ENCODE peak calls at places on chromosomes 5 and 9, in nine cellular contexts. One of them, this sample, is unnamed.

GRCh38 chr9:72753261-72753893 is 199.5 kb downstream of the ALDH1A1 start:
- DNase-seq in stomach: no peak
- DNase-seq in IMR-90: peak; percentile 31
- DNase-seq in A549: peak; percentile 56
- DNase-seq in heart left ventricle: no peak
- DNase-seq in upper lobe of left lung: no peak
- DNase-seq in tibial nerve: no peak
- DNase-seq in testis: peak; percentile 37
- DNase-seq in uterus: no peak
- DNase-seq in this sample: no peak

GRCh38 chr5:177495243-177496060 is 2.0 kb downstream of the PDLIM7 start:
- DNase-seq in stomach: peak; percentile 42
- DNase-seq in upper lobe of left lung: peak; percentile 60
- DNase-seq in tibial nerve: peak; percentile 39
- DNase-seq in uterus: peak; percentile 91
- DNase-seq in A549: peak; percentile 72
- DNase-seq in heart left ventricle: peak; percentile 78
- DNase-seq in IMR-90: peak; percentile 88
- DNase-seq in testis: peak; percentile 58
- DNase-seq in this sample: peak; percentile 44

GRCh38 chr9:70229579-70229978 is 29.2 kb upstream of the SMC5 start:
- DNase-seq in heart left ventricle: no peak
- DNase-seq in IMR-90: peak; percentile 68
- DNase-seq in tibial nerve: no peak
- DNase-seq in A549: peak; percentile 19
- DNase-seq in testis: no peak
- DNase-seq in upper lobe of left lung: no peak
- DNase-seq in stomach: no peak
- DNase-seq in uterus: no peak
- DNase-seq in this sample: no peak

GRCh38 chr9:115838417-115838816 is 315.2 kb upstream of the PAPPA start:
- DNase-seq in IMR-90: no peak
- DNase-seq in stomach: no peak
- DNase-seq in tibial nerve: no peak
- DNase-seq in uterus: no peak
- DNase-seq in testis: no peak
- DNase-seq in A549: no peak
- DNase-seq in heart left ventricle: no peak
- DNase-seq in upper lobe of left lung: no peak
- DNase-seq in this sample: no peak

GRCh38 chr5:168291961-168292782 is 727 bp downstream of the WWC1 start:
- DNase-seq in A549: no peak
- DNase-seq in uterus: no peak
- DNase-seq in testis: peak; percentile 25
- DNase-seq in IMR-90: peak; percentile 43
- DNase-seq in stomach: no peak
- DNase-seq in tibial nerve: no peak
- DNase-seq in heart left ventricle: no peak
- DNase-seq in upper lobe of left lung: no peak
- DNase-seq in this sample: peak; percentile 42

GRCh38 chr5:83586874-83587776 is 115.6 kb downstream of the VCAN start:
- DNase-seq in testis: no peak
- DNase-seq in tibial nerve: no peak
- DNase-seq in upper lobe of left lung: no peak
- DNase-seq in uterus: no peak
- DNase-seq in stomach: no peak
- DNase-seq in heart left ventricle: no peak
- DNase-seq in A549: no peak
- DNase-seq in IMR-90: peak; percentile 68
- DNase-seq in this sample: no peak

GRCh38 chr9:77945798-77946197 is 85.8 kb downstream of the GNAQ start:
- DNase-seq in stomach: no peak
- DNase-seq in tibial nerve: no peak
- DNase-seq in testis: no peak
- DNase-seq in heart left ventricle: no peak
- DNase-seq in A549: no peak
- DNase-seq in upper lobe of left lung: no peak
- DNase-seq in IMR-90: peak; percentile 47
- DNase-seq in uterus: no peak
- DNase-seq in this sample: no peak

GRCh38 chr5:83407931-83408330 is 63.6 kb upstream of the VCAN start:
- DNase-seq in IMR-90: peak; percentile 8
- DNase-seq in heart left ventricle: no peak
- DNase-seq in A549: no peak
- DNase-seq in testis: no peak
- DNase-seq in stomach: no peak
- DNase-seq in tibial nerve: no peak
- DNase-seq in uterus: no peak
- DNase-seq in upper lobe of left lung: no peak
- DNase-seq in this sample: no peak

GRCh38 chr9:108039012-108039411 is 549.4 kb upstream of the KLF4 start:
- DNase-seq in tibial nerve: no peak
- DNase-seq in A549: no peak
- DNase-seq in testis: no peak
- DNase-seq in upper lobe of left lung: no peak
- DNase-seq in uterus: no peak
- DNase-seq in heart left ventricle: no peak
- DNase-seq in stomach: no peak
- DNase-seq in IMR-90: no peak
- DNase-seq in this sample: no peak

GRCh38 chr9:17063535-17064135 is 71.2 kb upstream of the CNTLN start:
- DNase-seq in A549: peak; percentile 69
- DNase-seq in stomach: no peak
- DNase-seq in upper lobe of left lung: no peak
- DNase-seq in heart left ventricle: no peak
- DNase-seq in tibial nerve: peak; percentile 9
- DNase-seq in testis: peak; percentile 48
- DNase-seq in uterus: no peak
- DNase-seq in IMR-90: peak; percentile 64
- DNase-seq in this sample: peak; percentile 22

GRCh38 chr9:17060450-17060849 is 74.4 kb upstream of the CNTLN start:
- DNase-seq in A549: no peak
- DNase-seq in testis: no peak
- DNase-seq in upper lobe of left lung: no peak
- DNase-seq in heart left ventricle: no peak
- DNase-seq in uterus: no peak
- DNase-seq in tibial nerve: no peak
- DNase-seq in IMR-90: no peak
- DNase-seq in stomach: no peak
- DNase-seq in this sample: no peak

GRCh38 chr9:17064558-17064957 is 70.3 kb upstream of the CNTLN start:
- DNase-seq in stomach: no peak
- DNase-seq in heart left ventricle: no peak
- DNase-seq in A549: no peak
- DNase-seq in uterus: no peak
- DNase-seq in IMR-90: no peak
- DNase-seq in tibial nerve: no peak
- DNase-seq in upper lobe of left lung: no peak
- DNase-seq in testis: no peak
- DNase-seq in this sample: no peak

GRCh38 chr9:17068671-17069070 is 66.2 kb upstream of the CNTLN start:
- DNase-seq in upper lobe of left lung: no peak
- DNase-seq in stomach: no peak
- DNase-seq in tibial nerve: no peak
- DNase-seq in heart left ventricle: no peak
- DNase-seq in A549: no peak
- DNase-seq in uterus: no peak
- DNase-seq in IMR-90: no peak
- DNase-seq in testis: no peak
- DNase-seq in this sample: no peak

DNA sequence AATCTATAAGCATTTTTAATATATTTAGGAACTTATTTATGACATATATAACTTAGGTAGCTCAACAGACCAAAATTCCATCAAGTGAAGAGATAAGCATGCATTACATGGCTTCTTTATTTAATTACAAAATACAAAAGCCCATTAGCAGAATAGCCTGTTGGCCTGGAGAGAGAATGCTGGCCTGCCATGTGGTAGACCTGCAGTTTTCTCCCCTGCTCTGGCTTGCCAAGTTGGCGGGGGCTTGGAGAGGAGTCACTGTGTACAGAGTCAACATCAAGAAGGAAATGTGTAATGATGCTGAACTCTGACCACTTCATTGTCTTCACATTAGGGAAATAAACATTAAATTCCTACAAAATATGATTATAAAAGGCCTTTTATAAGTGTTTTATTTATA is 69.8 kb upstream of the CNTLN start:
- DNase-seq in A549: peak; percentile 28
- DNase-seq in stomach: no peak
- DNase-seq in upper lobe of left lung: no peak
- DNase-seq in tibial nerve: no peak
- DNase-seq in IMR-90: peak; percentile 33
- DNase-seq in uterus: no peak
- DNase-seq in heart left ventricle: no peak
- DNase-seq in testis: no peak
- DNase-seq in this sample: no peak
- TF ChIP-seq POLR2A in A549: no peak
- TF ChIP-seq POLR2A in stomach: no peak
- TF ChIP-seq POLR2A in upper lobe of left lung: no peak
- TF ChIP-seq POLR2A in tibial nerve: no peak
- TF ChIP-seq POLR2A in IMR-90: no peak
- TF ChIP-seq POLR2A in uterus: no peak
- TF ChIP-seq POLR2A in heart left ventricle: no peak
- TF ChIP-seq POLR2A in testis: no peak
- TF ChIP-seq POLR2A in this sample: no peak

DNA sequence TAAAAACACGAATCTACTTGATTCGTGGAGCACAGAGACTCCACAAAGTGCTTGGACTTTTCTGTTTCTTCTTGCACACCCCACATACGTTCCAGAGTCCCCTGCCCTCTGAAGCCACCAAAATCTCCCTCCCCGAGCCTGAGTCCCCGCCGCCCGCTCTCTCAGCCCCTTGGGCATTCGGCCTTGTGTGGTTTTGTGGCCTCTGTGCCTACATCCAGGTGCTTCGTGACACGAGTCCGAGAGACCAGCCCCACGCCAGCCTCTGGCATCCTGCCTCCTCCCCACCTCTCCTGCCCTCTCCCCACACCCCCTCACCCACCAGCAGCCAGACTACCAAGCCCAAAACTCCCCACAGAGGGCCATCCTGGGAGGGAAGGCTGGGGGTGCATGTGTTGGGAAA is 87.8 kb upstream of the PPP1R26 start:
- DNase-seq in heart left ventricle: no peak
- DNase-seq in uterus: no peak
- DNase-seq in tibial nerve: no peak
- DNase-seq in testis: no peak
- DNase-seq in A549: no peak
- DNase-seq in IMR-90: no peak
- DNase-seq in upper lobe of left lung: no peak
- DNase-seq in stomach: no peak
- DNase-seq in this sample: no peak
- H3K27ac ChIP-seq in heart left ventricle: no peak overlapping the region
- H3K27ac ChIP-seq in uterus: no peak overlapping the region
- H3K27ac ChIP-seq in tibial nerve: no peak overlapping the region
- H3K27ac ChIP-seq in testis: no peak overlapping the region
- H3K27ac ChIP-seq in A549: no peak overlapping the region
- H3K27ac ChIP-seq in IMR-90: no peak overlapping the region
- H3K27ac ChIP-seq in upper lobe of left lung: no peak overlapping the region
- H3K27ac ChIP-seq in stomach: no peak overlapping the region
- H3K27ac ChIP-seq in this sample: no peak overlapping the region

DNA sequence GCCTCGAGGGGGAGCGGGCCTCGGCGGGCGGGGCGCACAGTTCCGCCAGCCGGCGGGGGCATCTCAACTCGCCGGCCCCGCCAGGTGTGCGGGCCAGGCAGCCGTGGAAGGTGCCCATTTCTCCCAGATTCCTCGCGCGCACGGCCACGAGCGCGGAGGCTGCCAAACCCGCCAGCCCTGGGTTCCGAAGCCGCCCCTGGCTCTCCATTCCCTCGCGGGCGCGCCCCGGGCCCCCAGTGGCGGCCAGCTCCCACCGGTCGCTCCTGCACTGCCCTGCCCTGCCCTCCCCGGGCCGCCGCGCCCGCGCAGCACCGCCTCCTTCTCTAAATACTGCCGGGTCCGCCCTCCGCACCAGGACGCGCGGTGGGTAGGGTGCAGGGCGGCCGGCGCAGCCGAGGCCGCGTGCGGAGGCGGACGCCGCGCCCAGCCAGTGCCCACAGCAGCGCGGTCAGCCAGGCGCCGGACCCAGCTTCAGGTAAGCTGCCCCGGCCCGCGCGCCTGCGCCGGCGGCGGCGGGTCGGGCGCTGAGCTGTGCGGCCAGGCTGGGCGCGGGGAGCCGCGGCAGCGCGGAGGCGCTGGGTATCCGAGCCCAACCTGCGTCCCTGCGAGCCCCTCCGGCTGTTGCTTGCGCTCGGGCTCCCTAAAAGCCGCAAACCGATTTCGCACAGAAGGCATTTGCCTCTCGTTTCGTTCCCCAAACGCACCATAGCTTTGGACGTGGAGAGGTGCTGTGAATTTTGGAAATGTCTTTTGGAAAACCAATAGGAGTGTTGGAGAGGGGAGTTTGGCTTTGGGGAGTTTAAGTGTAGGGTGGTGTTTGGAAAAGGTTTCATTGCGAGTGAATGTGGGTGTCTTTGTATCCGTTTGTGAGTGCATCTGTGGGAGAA is at the start of gene TMEM171:
- DNase-seq in stomach: peak; percentile 82
- DNase-seq in heart left ventricle: no peak
- DNase-seq in tibial nerve: no peak
- DNase-seq in A549: peak; percentile 36
- DNase-seq in upper lobe of left lung: peak; percentile 46
- DNase-seq in uterus: no peak
- DNase-seq in IMR-90: peak; percentile 37
- DNase-seq in testis: peak; percentile 38
- DNase-seq in this sample: peak; percentile 83
- TF ChIP-seq POLR2A in stomach: no peak
- TF ChIP-seq POLR2A in heart left ventricle: no peak
- TF ChIP-seq POLR2A in tibial nerve: no peak
- TF ChIP-seq POLR2A in A549: peak; percentile 60
- TF ChIP-seq POLR2A in upper lobe of left lung: no peak
- TF ChIP-seq POLR2A in uterus: no peak
- TF ChIP-seq POLR2A in IMR-90: no peak
- TF ChIP-seq POLR2A in testis: no peak
- TF ChIP-seq POLR2A in this sample: no peak

GRCh38 chr5:149323235-149324205 is 21.8 kb upstream of the GRPEL2 start:
- DNase-seq in A549: no peak
- DNase-seq in uterus: no peak
- DNase-seq in upper lobe of left lung: no peak
- DNase-seq in IMR-90: peak; percentile 30
- DNase-seq in testis: no peak
- DNase-seq in stomach: no peak
- DNase-seq in heart left ventricle: no peak
- DNase-seq in tibial nerve: no peak
- DNase-seq in this sample: no peak

GRCh38 chr5:149319174-149319573 is 26.1 kb upstream of the GRPEL2 start:
- DNase-seq in stomach: no peak
- DNase-seq in uterus: no peak
- DNase-seq in heart left ventricle: no peak
- DNase-seq in IMR-90: no peak
- DNase-seq in upper lobe of left lung: no peak
- DNase-seq in A549: no peak
- DNase-seq in tibial nerve: no peak
- DNase-seq in testis: no peak
- DNase-seq in this sample: no peak

GRCh38 chr5:149322518-149322917 is 22.8 kb upstream of the GRPEL2 start:
- DNase-seq in stomach: no peak
- DNase-seq in uterus: no peak
- DNase-seq in tibial nerve: no peak
- DNase-seq in heart left ventricle: no peak
- DNase-seq in A549: no peak
- DNase-seq in testis: no peak
- DNase-seq in IMR-90: no peak
- DNase-seq in upper lobe of left lung: no peak
- DNase-seq in this sample: no peak

GRCh38 chr5:149317281-149318048 is 27.8 kb upstream of the GRPEL2 start:
- DNase-seq in IMR-90: peak; percentile 58
- DNase-seq in tibial nerve: peak; percentile 26
- DNase-seq in A549: peak; percentile 51
- DNase-seq in uterus: no peak
- DNase-seq in testis: peak; percentile 26
- DNase-seq in stomach: peak; percentile 34
- DNase-seq in heart left ventricle: no peak
- DNase-seq in upper lobe of left lung: no peak
- DNase-seq in this sample: peak; percentile 48

GRCh38 chr5:149320791-149321330 is 24.4 kb upstream of the GRPEL2 start:
- DNase-seq in A549: peak; percentile 88
- DNase-seq in stomach: peak; percentile 88
- DNase-seq in uterus: peak; percentile 90
- DNase-seq in IMR-90: peak; percentile 94
- DNase-seq in testis: peak; percentile 94
- DNase-seq in heart left ventricle: peak; percentile 91
- DNase-seq in upper lobe of left lung: peak; percentile 84
- DNase-seq in tibial nerve: peak; percentile 65
- DNase-seq in this sample: peak; percentile 88
- H3K27ac ChIP-seq in A549: peak overlapping the region; percentile 72
- H3K27ac ChIP-seq in stomach: no peak overlapping the region
- H3K27ac ChIP-seq in uterus: peak overlapping the region; percentile 77
- H3K27ac ChIP-seq in IMR-90: peak overlapping the region; percentile 82
- H3K27ac ChIP-seq in testis: peak overlapping the region; percentile 55
- H3K27ac ChIP-seq in heart left ventricle: peak overlapping the region; percentile 78
- H3K27ac ChIP-seq in upper lobe of left lung: peak overlapping the region; percentile 39
- H3K27ac ChIP-seq in tibial nerve: peak overlapping the region; percentile 51
- H3K27ac ChIP-seq in this sample: peak overlapping the region; percentile 70